ENCODE peak calls at places on chromosomes 11 and 22, in eight cellular contexts. T is small intestine; A is IMR-90; H is transverse colon; B is Peyer's patch; M is OCI-LY7; O is CD8-positive, alpha-beta memory T cell; J is body of pancreas. C is an unnamed sample. For H3K4me1, the result is how much of the 10 kb centered on the place peaks cover.

GRCh38 chr11:85947431-85948272 is 92.5 kb downstream of the CCDC83 start:
- DNase-seq in T (no peak), A (peak), H (no peak), B (no peak), M (no peak), O (no peak), J (no peak), C (no peak)

GRCh38 chr11:95078526-95078925 is 11.1 kb upstream of the ENDOD1 start:
- DNase-seq in T (no peak), A (peak), H (no peak), B (no peak), M (no peak), O (no peak), J (no peak), C (no peak)

GRCh38 chr22:50474711-50475651 is at the start of gene SBF1:
- DNase-seq in T (peak), A (peak), H (peak), B (peak), M (peak), O (peak), J (peak), C (peak)

GRCh38 chr11:85088286-85088685 is 538.9 kb downstream of the DLG2 start:
- DNase-seq in T (no peak), A (peak), H (no peak), B (no peak), M (no peak), O (no peak), J (no peak), C (no peak)

GRCh38 chr22:17724678-17725464 is 49.4 kb downstream of the BID start:
- DNase-seq in T (peak), A (no peak), H (no peak), B (no peak), M (no peak), O (no peak), J (no peak), C (no peak)

GRCh38 chr22:16959345-16959930 is 48.6 kb downstream of the GAB4 start:
- DNase-seq in T (no peak), A (no peak), H (no peak), B (no peak), M (no peak), O (no peak), J (no peak), C (no peak)

GRCh38 chr22:42022162-42022847 is 23.7 kb downstream of the WBP2NL start:
- DNase-seq in T (peak), A (no peak), H (peak), B (no peak), M (peak), O (no peak), J (no peak), C (no peak)

GRCh38 chr11:116694815-116695590 is 77.8 kb downstream of the BUD13 start:
- DNase-seq in T (no peak), A (no peak), H (no peak), B (peak), M (no peak), O (no peak), J (no peak), C (no peak)

GRCh38 chr11:122091850-122092249 is 24.2 kb downstream of the BLID start:
- DNase-seq in T (no peak), A (peak), H (no peak), B (no peak), M (no peak), O (no peak), J (no peak), C (no peak)

GRCh38 chr11:61695917-61696316 is 15.7 kb downstream of the DAGLA start:
- DNase-seq in T (peak), A (peak), H (peak), B (peak), M (no peak), O (peak), J (peak), C (peak)
- H3K27ac ChIP-seq in T (peak), A (no peak), H (peak), B (peak), M (no peak), O (no peak), J (peak), C (peak)

GRCh38 chr11:61919841-61920631 is 2.7 kb upstream of the RAB3IL1 start:
- DNase-seq in T (peak), A (no peak), H (no peak), B (no peak), M (no peak), O (no peak), J (no peak), C (no peak)

GRCh38 chr11:61917357-61918109 is at the start of gene RAB3IL1:
- DNase-seq in T (peak), A (no peak), H (peak), B (peak), M (no peak), O (no peak), J (no peak), C (no peak)

GRCh38 chr11:61919113-61919840 is 1.9 kb upstream of the RAB3IL1 start:
- DNase-seq in T (no peak), A (no peak), H (no peak), B (no peak), M (peak), O (no peak), J (no peak), C (no peak)

GRCh38 chr11:61917043-61917356 is 366 bp downstream of the RAB3IL1 start:
- DNase-seq in T (no peak), A (no peak), H (no peak), B (no peak), M (no peak), O (no peak), J (no peak), C (no peak)

DNA sequence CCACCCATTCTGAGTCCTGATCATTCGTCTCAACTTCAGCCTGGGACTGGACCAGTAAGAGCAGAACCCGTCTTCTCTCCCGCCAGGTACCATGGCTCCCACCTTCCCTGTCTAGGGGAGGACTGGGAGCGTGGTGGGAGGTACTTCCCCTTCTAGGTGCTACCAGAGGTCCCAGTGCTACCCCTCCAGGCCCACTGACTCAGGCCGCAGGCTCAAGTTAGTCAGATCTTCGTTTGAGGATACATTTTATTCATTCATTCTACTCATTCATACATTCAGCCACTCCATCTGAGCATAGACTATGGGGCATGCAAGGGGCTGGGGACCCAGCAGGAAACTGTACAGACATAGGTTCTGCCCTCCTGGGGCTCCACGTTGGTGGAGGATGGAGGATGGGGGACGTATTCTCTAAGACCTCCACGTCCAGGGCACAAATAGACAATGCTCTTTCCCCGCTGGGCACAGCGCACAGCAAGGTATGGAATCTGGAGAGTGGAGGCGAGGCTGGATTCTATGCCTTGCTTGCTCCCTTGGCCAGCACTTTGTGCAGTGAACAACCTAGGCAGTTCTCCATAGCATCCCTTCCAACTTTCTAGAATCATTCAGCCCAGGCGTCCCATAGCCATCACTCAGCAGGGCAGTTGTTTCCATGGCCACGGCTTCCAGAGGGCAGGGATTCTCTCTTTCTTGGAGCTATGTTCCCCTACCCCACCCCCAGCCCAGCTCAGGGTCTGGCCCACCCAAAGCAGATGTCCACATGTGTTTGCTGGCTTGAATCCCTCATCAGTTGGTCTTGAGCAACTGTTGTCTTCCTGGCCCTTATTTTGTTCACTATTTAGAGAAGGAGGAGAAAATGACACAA is 1.1 kb upstream of the RAB3IL1 start:
- DNase-seq in T (no peak), A (no peak), H (no peak), B (no peak), M (no peak), O (no peak), J (no peak), C (no peak)
- H3K4me3 ChIP-seq in T (no peak), A (no peak), H (no peak), B (no peak), M (no peak), O (no peak), J (no peak), C (no peak)

GRCh38 chr11:75320643-75321042 is 30.8 kb downstream of the ARRB1 start:
- DNase-seq in T (no peak), A (no peak), H (no peak), B (no peak), M (no peak), O (no peak), J (no peak), C (no peak)

GRCh38 chr11:75320046-75320618 is 31.3 kb downstream of the ARRB1 start:
- DNase-seq in T (no peak), A (no peak), H (no peak), B (no peak), M (no peak), O (no peak), J (no peak), C (no peak)

GRCh38 chr11:75315439-75315805 is 36.0 kb downstream of the ARRB1 start:
- DNase-seq in T (no peak), A (no peak), H (no peak), B (no peak), M (no peak), O (no peak), J (no peak), C (no peak)

GRCh38 chr11:75317446-75318122 is 33.9 kb downstream of the ARRB1 start:
- DNase-seq in T (no peak), A (no peak), H (no peak), B (no peak), M (no peak), O (no peak), J (no peak), C (no peak)

DNA sequence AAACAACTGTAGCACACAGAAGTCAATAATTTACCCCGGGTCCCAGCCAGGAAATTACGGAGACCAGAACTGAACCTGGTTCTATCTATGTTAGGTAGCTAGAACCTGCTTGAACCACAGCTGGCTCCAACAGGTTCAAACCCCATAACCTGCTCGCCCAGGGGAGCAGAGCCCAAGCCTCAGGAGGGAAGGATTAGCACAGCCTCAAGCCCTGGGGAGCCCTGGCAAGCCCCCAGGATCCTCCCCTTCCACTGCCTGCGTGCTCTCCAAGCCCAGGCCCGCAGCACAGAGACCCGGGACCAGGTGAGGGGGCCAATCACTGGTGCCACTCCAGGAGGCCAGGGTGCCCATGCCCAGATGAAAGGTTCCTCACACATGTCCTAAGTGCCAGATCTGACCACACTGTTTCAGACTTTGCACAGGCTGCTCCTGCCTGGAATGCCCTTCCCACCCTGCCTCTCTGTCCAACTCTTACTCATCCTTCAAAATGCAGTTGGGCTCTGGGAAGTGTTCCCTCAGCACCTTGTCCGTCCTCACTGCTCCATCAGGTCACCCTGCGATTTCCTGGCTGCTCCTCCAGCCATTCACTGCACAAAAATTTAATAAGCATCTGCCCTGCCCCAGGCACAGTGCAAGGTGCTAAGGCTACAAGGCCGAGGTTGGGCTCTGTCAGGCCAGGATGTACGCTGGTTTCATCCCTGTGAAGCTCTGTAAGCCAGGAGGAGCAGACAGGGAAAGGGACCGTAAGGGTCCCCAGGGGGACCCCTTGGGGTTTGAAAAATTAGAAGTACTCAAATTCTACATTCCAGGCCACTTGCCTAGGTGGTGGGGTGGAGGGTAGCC is 32.2 kb downstream of the ARRB1 start:
- DNase-seq in T (peak), A (peak), H (peak), B (peak), M (no peak), O (no peak), J (peak), C (no peak)
- H3K4me1 ChIP-seq in T (under half), A (under half), H (under half), B (under half), M (under half), O (under half), J (half or more), C (under half)

DNA sequence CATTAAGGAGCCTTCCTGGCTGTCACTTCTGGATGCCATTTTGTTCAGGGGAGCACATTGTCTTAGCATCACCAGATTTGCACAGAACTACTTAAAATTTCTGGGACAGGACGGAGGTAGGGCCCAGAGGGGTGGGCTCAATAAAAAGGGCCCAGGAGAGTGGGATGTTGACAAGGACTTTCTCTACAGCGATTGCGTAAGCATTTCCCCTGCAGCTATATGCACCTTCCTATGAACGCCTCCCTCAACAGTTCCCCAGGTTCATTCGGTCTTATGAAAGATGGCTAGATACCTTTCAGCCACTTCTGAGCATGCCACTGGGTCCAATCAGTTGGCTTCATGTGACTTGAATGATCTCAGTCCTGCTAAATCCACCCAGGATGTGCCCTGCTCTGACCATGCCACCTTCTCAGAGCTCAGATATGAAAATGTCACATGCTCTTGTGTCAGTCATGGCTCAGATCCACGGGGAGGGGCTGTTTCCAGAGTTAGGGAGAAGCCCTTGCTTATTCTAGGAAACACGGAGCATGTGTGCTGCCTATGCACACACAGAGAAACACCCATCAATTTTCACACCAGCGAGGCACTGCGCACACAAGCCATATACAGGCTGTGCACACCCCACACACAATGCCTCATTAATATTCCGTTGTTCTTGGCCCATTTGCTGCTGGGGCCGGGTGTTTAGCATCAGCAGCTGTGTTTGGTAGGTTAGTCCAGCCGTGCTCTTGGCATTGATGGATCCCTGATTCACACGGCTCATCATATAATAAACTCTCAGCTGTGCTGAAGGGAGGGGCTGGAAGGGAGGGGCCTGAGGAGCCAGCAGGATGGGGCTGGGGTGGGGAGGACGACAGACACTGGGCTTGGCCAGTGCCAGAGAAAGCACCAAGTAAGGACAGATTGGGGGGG is 52.5 kb upstream of the NNMT start:
- DNase-seq in T (no peak), A (no peak), H (no peak), B (no peak), M (no peak), O (no peak), J (no peak), C (no peak)
- H3K27ac ChIP-seq in T (no peak), A (no peak), H (no peak), B (no peak), M (no peak), O (no peak), J (no peak), C (no peak)